ENCODE peak calls at places on chromosomes 7 and 10, in six cellular contexts. X is H9, W is trophoblast cell, H is IMR-90, B is H1, A is mesenchymal stem cell. R is an unnamed sample.

GRCh38 chr7:139095194-139095659 is 14.3 kb downstream of the ZC3HAV1 start:
- DNase-seq in A (no peak), W (peak; percentile 11), B (no peak), H (no peak), X (peak; percentile 38), R (no peak)

GRCh38 chr10:88347022-88347421 is 236.1 kb downstream of the RNLS start:
- DNase-seq in H (no peak), X (no peak), B (no peak), A (no peak), W (no peak), R (no peak)

GRCh38 chr7:130356121-130356759 is 11.6 kb downstream of the CPA5 start:
- DNase-seq in X (peak; percentile 76), B (peak; percentile 49), H (peak; percentile 99), A (peak; percentile 99), W (peak; percentile 98), R (peak; percentile 62)

GRCh38 chr10:96700477-96701099 is 19.7 kb downstream of the PIK3AP1 start:
- DNase-seq in B (no peak), W (peak; percentile 23), A (no peak), X (no peak), H (no peak), R (no peak)

GRCh38 chr10:79027147-79028055 is 41.4 kb upstream of the ZMIZ1 start:
- DNase-seq in A (no peak), X (no peak), W (no peak), H (no peak), B (no peak), R (no peak)

GRCh38 chr7:3279147-3279818 is 21.8 kb upstream of the SDK1 start:
- DNase-seq in X (no peak), H (no peak), B (no peak), W (no peak), A (no peak), R (no peak)

GRCh38 chr7:91520645-91521044 is 256.4 kb downstream of the FZD1 start:
- DNase-seq in B (no peak), A (no peak), H (no peak), X (no peak), W (no peak), R (no peak)

GRCh38 chr10:29482591-29483421 is 152.0 kb downstream of the SVIL start:
- DNase-seq in B (no peak), A (peak; percentile 64), W (no peak), H (peak; percentile 76), X (peak; percentile 74), R (no peak)

GRCh38 chr10:6100370-6100769 is 11.5 kb downstream of the RBM17 start:
- DNase-seq in X (no peak), H (no peak), A (no peak), B (no peak), W (no peak), R (no peak)

GRCh38 chr10:293636-294035 is 158.4 kb downstream of the ZMYND11 start:
- DNase-seq in A (no peak), W (no peak), B (no peak), X (no peak), H (no peak), R (no peak)

GRCh38 chr7:38127216-38128207 is 50.5 kb upstream of the STARD3NL start:
- DNase-seq in W (no peak), H (no peak), A (no peak), X (no peak), B (no peak), R (no peak)

GRCh38 chr10:69696073-69696731 is 66.2 kb downstream of the FAM241B start:
- DNase-seq in B (peak; percentile 23), A (peak; percentile 91), X (peak; percentile 67), H (peak; percentile 91), W (peak; percentile 91), R (peak; percentile 27)

GRCh38 chr10:63711866-63712716 is 190.9 kb downstream of the REEP3 start:
- DNase-seq in A (peak; percentile 93), W (peak; percentile 11), B (no peak), H (peak; percentile 97), X (no peak), R (no peak)

GRCh38 chr10:106500041-106500440 is 664.5 kb downstream of the SORCS1 start:
- DNase-seq in A (no peak), H (no peak), B (no peak), X (no peak), W (no peak), R (no peak)

GRCh38 chr10:124611738-124612137 is 132.4 kb downstream of the FAM53B start:
- DNase-seq in X (no peak), H (no peak), W (no peak), A (no peak), B (no peak), R (no peak)

GRCh38 chr10:12720217-12720981 is 281.1 kb downstream of the CCDC3 start:
- DNase-seq in H (peak; percentile 97), X (no peak), B (no peak), A (peak; percentile 89), W (peak; percentile 85), R (no peak)

GRCh38 chr7:54179321-54180029 is 362.7 kb upstream of the VSTM2A start:
- DNase-seq in H (no peak), B (no peak), W (peak; percentile 67), A (no peak), X (no peak), R (no peak)

GRCh38 chr7:24255139-24255538 is 28.9 kb upstream of the NPY start:
- DNase-seq in W (no peak), A (no peak), B (no peak), H (no peak), X (no peak), R (no peak)

GRCh38 chr10:878333-878753 is 53.2 kb downstream of the LARP4B start:
- DNase-seq in H (peak; percentile 52), A (no peak), B (no peak), X (no peak), W (no peak), R (no peak)

GRCh38 chr10:30282226-30282625 is 66.9 kb downstream of the MTPAP start:
- DNase-seq in A (no peak), H (no peak), B (no peak), X (no peak), W (no peak), R (no peak)

GRCh38 chr10:108544500-108545120 is 1378.7 kb downstream of the XPNPEP1 start:
- DNase-seq in B (peak; percentile 23), X (peak; percentile 76), W (peak; percentile 70), H (peak; percentile 23), A (peak; percentile 53), R (peak; percentile 57)

GRCh38 chr7:94696981-94697670 is 41.2 kb upstream of the SGCE start:
- DNase-seq in X (no peak), H (peak; percentile 97), W (peak; percentile 94), A (peak; percentile 95), B (no peak), R (no peak)

GRCh38 chr7:134709197-134709596 is 62.5 kb downstream of the BPGM start:
- DNase-seq in B (no peak), X (no peak), A (no peak), W (peak; percentile 79), H (no peak), R (no peak)

GRCh38 chr7:90596745-90597526 is 815 bp downstream of the CDK14 start:
- DNase-seq in B (no peak), A (peak; percentile 67), W (peak; percentile 17), H (peak; percentile 48), X (no peak), R (peak; percentile 14)

GRCh38 chr7:63899691-63900393 is 98.8 kb upstream of the ZNF722 start:
- DNase-seq in W (peak; percentile 61), B (no peak), H (no peak), A (no peak), X (no peak), R (no peak)

GRCh38 chr7:44288811-44289340 is 36.5 kb downstream of the CAMK2B start:
- DNase-seq in X (peak; percentile 28), H (no peak), A (no peak), W (no peak), B (no peak), R (no peak)

GRCh38 chr10:75038335-75038734 is 73.1 kb upstream of the SAMD8 start:
- DNase-seq in A (peak; percentile 19), H (peak; percentile 76), W (no peak), B (no peak), X (no peak), R (no peak)

GRCh38 chr7:152158801-152159587 is 133.5 kb downstream of the GALNT11 start:
- DNase-seq in X (no peak), H (no peak), W (no peak), B (no peak), A (no peak), R (no peak)
- H3K14ac ChIP-seq in X (no peak overlapping the region), H (no peak overlapping the region), W (no peak overlapping the region), B (no peak overlapping the region), A (no peak overlapping the region), R (no peak overlapping the region)

DNA sequence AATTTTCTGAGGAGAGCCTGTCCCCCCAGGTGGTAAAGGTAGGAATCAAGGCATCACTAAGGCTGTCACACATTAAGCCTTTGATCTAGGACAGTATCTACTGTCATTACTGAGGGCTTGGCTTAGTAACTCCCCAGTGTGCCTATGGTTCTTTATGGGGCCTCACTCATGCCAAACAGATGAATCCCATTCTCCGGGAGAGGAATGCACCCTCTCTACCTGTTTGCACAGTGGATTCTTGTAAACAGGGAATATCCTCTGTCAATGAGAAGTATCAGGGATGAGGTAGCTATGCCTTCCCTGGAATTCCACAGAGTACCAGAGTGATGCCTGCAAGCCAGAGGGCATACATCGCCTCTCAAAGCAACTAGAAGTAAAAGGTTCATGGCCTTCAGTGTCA is 3.9 kb upstream of the CPN1 start:
- DNase-seq in B (no peak), A (no peak), H (no peak), X (no peak), W (no peak), R (no peak)
- H3K14ac ChIP-seq in B (no peak overlapping the region), A (no peak overlapping the region), H (no peak overlapping the region), X (no peak overlapping the region), W (no peak overlapping the region), R (no peak overlapping the region)

GRCh38 chr10:73853196-73853595 is 21.2 kb downstream of the CAMK2G start:
- DNase-seq in H (no peak), A (no peak), W (no peak), X (no peak), B (no peak), R (no peak)
- H3K14ac ChIP-seq in H (no peak overlapping the region), A (no peak overlapping the region), W (no peak overlapping the region), X (no peak overlapping the region), B (no peak overlapping the region), R (no peak overlapping the region)

GRCh38 chr7:1809601-1810258 is 139.7 kb downstream of the ELFN1 start:
- DNase-seq in W (no peak), A (no peak), H (no peak), B (no peak), X (no peak), R (no peak)

GRCh38 chr7:1810521-1810920 is 140.4 kb downstream of the ELFN1 start:
- DNase-seq in W (no peak), B (no peak), A (no peak), X (no peak), H (no peak), R (no peak)

GRCh38 chr7:1809070-1809469 is 139.0 kb downstream of the ELFN1 start:
- DNase-seq in A (no peak), W (no peak), X (no peak), H (no peak), B (no peak), R (no peak)

GRCh38 chr7:1806354-1806753 is 136.3 kb downstream of the ELFN1 start:
- DNase-seq in A (no peak), W (no peak), B (no peak), H (no peak), X (no peak), R (no peak)

GRCh38 chr7:1807821-1808600 is 137.9 kb downstream of the ELFN1 start:
- DNase-seq in H (no peak), X (no peak), B (no peak), A (no peak), W (no peak), R (no peak)
- H3K14ac ChIP-seq in H (no peak overlapping the region), X (no peak overlapping the region), B (no peak overlapping the region), A (no peak overlapping the region), W (no peak overlapping the region), R (peak overlapping the region; percentile 14)